ENCODE peak calls at places on chromosome 4, in four cellular contexts. A, F, V and S are unnamed samples.

GRCh38 chr4:113845138-113845537 is 83.6 kb upstream of the CAMK2D start:
- DNase-seq in F (no peak), A (no peak), V (no peak), S (no peak)

GRCh38 chr4:73181231-73181630 is 77.4 kb downstream of the ANKRD17 start:
- DNase-seq in V (no peak), F (no peak), A (no peak), S (peak; percentile 36)

GRCh38 chr4:106287353-106287969 is 28.5 kb downstream of the TBCK start:
- DNase-seq in F (no peak), A (no peak), V (no peak), S (no peak)

GRCh38 chr4:180734753-180735432 is 1508.3 kb upstream of the TENM3 start:
- DNase-seq in F (no peak), A (no peak), V (no peak), S (no peak)

GRCh38 chr4:110860901-110861300 is 238.0 kb upstream of the PITX2 start:
- DNase-seq in F (no peak), A (no peak), V (no peak), S (no peak)

GRCh38 chr4:38173935-38174334 is 213.7 kb downstream of the PTTG2 start:
- DNase-seq in F (no peak), A (no peak), V (no peak), S (no peak)

GRCh38 chr4:153432971-153433752 is 33.0 kb upstream of the TMEM131L start:
- DNase-seq in F (peak; percentile 80), V (peak; percentile 48), A (peak; percentile 63), S (peak; percentile 73)

GRCh38 chr4:78954048-78954666 is 14.9 kb upstream of the PAQR3 start:
- DNase-seq in F (no peak), A (no peak), V (no peak), S (no peak)

GRCh38 chr4:8103421-8103820 is 55.2 kb downstream of the ABLIM2 start:
- DNase-seq in V (no peak), F (no peak), A (no peak), S (no peak)

GRCh38 chr4:146059865-146060264 is 115.7 kb upstream of the LSM6 start:
- DNase-seq in V (no peak), A (no peak), F (peak; percentile 46), S (peak; percentile 91)

GRCh38 chr4:140296871-140297570 is 76.4 kb upstream of the SCOC start:
- DNase-seq in V (no peak), F (no peak), A (no peak), S (no peak)

GRCh38 chr4:4726051-4726450 is 133.4 kb upstream of the MSX1 start:
- DNase-seq in F (no peak), A (no peak), V (no peak), S (no peak)

GRCh38 chr4:156685308-156685707 is 286.3 kb downstream of the PDGFC start:
- DNase-seq in A (no peak), F (no peak), V (no peak), S (no peak)

GRCh38 chr4:168710353-168710946 is 213.6 kb downstream of the PALLD start:
- DNase-seq in F (peak; percentile 31), A (no peak), V (no peak), S (no peak)

GRCh38 chr4:15659768-15660394 is 4.7 kb upstream of the FBXL5 start:
- DNase-seq in A (no peak), F (no peak), V (no peak), S (no peak)

GRCh38 chr4:2907706-2908293 is 55.4 kb downstream of the NOP14 start:
- DNase-seq in A (no peak), V (no peak), F (no peak), S (no peak)

GRCh38 chr4:126028871-126029270 is 714.1 kb downstream of the FAT4 start:
- DNase-seq in A (no peak), F (no peak), V (no peak), S (no peak)

GRCh38 chr4:123699823-123700822 is 303.5 kb downstream of the SPRY1 start:
- DNase-seq in V (no peak), F (no peak), A (no peak), S (no peak)

GRCh38 chr4:52911684-52912294 is 49.7 kb downstream of the RASL11B start:
- DNase-seq in A (peak; percentile 58), F (peak; percentile 63), V (peak; percentile 58), S (peak; percentile 10)

GRCh38 chr4:37970702-37971101 is 10.5 kb downstream of the PTTG2 start:
- DNase-seq in V (peak; percentile 48), A (peak; percentile 39), F (no peak), S (peak; percentile 78)

GRCh38 chr4:39922389-39922788 is 55.3 kb downstream of the PDS5A start:
- DNase-seq in F (no peak), A (no peak), V (no peak), S (no peak)

GRCh38 chr4:130336585-130337217 is 1240.7 kb downstream of the C4orf33 start:
- DNase-seq in F (peak; percentile 9), A (no peak), V (no peak), S (no peak)

GRCh38 chr4:118740869-118741268 is 55.7 kb downstream of the METTL14 start:
- DNase-seq in V (no peak), F (peak; percentile 8), A (no peak), S (peak; percentile 6)